ENCODE peak calls at places on chromosomes 1 and 21, in ten cellular contexts. I is stimulated activated naive CD8-positive, alpha-beta T cell treated with anti-CD3 and anti-CD28 coated beads, Interleukin-15, amount 100 ng/mL, for 72 hours; C is EH; L is PC-9; H is amniotic stem cell; K is activated CD4-positive, alpha-beta memory T cell treated with anti-CD3 and anti-CD28 coated beads, Interleukin-2, amount 10 ng/mL, durations not matched to agents 7 days and 5 days; P is epithelial cell of prostate; O is GM03348; A is naive thymus-derived CD8-positive, alpha-beta T cell; W is NCI-H2171. G is an unnamed sample.

GRCh38 chr1:168737446-168737845 is 8.4 kb upstream of the DPT start:
- DNase-seq in I (no peak), O (no peak), L (no peak), P (no peak), C (no peak), K (no peak), W (no peak), H (no peak), A (no peak), G (no peak)

GRCh38 chr1:225908013-225908640 is 15.9 kb downstream of the PYCR2 start:
- DNase-seq in K (no peak), P (no peak), W (no peak), C (no peak), I (no peak), A (no peak), O (no peak), L (no peak), H (no peak), G (no peak)

GRCh38 chr1:31535561-31535960 is 40.8 kb upstream of the TINAGL1 start:
- DNase-seq in H (no peak), W (no peak), C (no peak), P (no peak), K (no peak), A (no peak), O (no peak), L (peak; percentile 82), I (no peak), G (no peak)

GRCh38 chr21:16427587-16428087 is 697.9 kb downstream of the USP25 start:
- DNase-seq in O (no peak), L (no peak), P (no peak), C (no peak), H (no peak), A (no peak), W (no peak), I (no peak), K (no peak), G (no peak)

GRCh38 chr1:9009438-9010366 is 16.5 kb downstream of the SLC2A7 start:
- DNase-seq in C (peak; percentile 19), O (peak; percentile 80), I (peak; percentile 48), K (peak; percentile 39), W (peak; percentile 71), P (no peak), L (peak; percentile 50), H (no peak), A (no peak), G (no peak)

GRCh38 chr1:113199718-113200455 is 126.9 kb downstream of the LRIG2 start:
- DNase-seq in K (no peak), P (no peak), L (peak; percentile 89), A (no peak), W (peak; percentile 52), C (no peak), H (no peak), O (no peak), I (no peak), G (no peak)

GRCh38 chr1:202217951-202218350 is 24.4 kb downstream of the LGR6 start:
- DNase-seq in I (no peak), P (no peak), C (no peak), A (no peak), O (no peak), K (no peak), H (no peak), L (no peak), W (no peak), G (no peak)

GRCh38 chr1:84253891-84254290 is 47.6 kb upstream of the SAMD13 start:
- DNase-seq in C (peak; percentile 92), W (no peak), L (peak; percentile 98), K (no peak), I (no peak), O (peak; percentile 58), H (peak; percentile 42), A (no peak), P (peak; percentile 87), G (no peak)

GRCh38 chr1:199691540-199691939 is 336.0 kb upstream of the NR5A2 start:
- DNase-seq in H (no peak), W (no peak), P (no peak), C (peak; percentile 86), K (no peak), L (peak; percentile 64), O (peak; percentile 66), I (no peak), A (no peak), G (no peak)

GRCh38 chr1:228958121-228958520 is 222.8 kb downstream of the RHOU start:
- DNase-seq in C (no peak), L (no peak), A (no peak), K (no peak), P (no peak), H (no peak), I (no peak), O (no peak), W (no peak), G (no peak)

GRCh38 chr1:8570435-8570834 is 247.0 kb downstream of the RERE start:
- DNase-seq in A (no peak), P (no peak), L (no peak), O (no peak), W (no peak), H (no peak), C (no peak), K (no peak), I (no peak), G (no peak)

GRCh38 chr1:60904079-60904852 is 178.1 kb upstream of the NFIA start:
- DNase-seq in C (no peak), O (peak; percentile 58), L (no peak), H (no peak), A (no peak), K (no peak), P (no peak), W (peak; percentile 73), I (no peak), G (no peak)